ENCODE peak calls at places on chromosomes 13 and 19, in seven cellular contexts. One of them, this sample, is unnamed.

GRCh38 chr19:35100588-35101533 is 14.8 kb upstream of the FXYD3 start:
- DNase-seq in SK-N-SH: no peak
- DNase-seq in psoas muscle: no peak
- DNase-seq in mucosa of descending colon: no peak
- DNase-seq in naive thymus-derived CD4-positive, alpha-beta T cell: no peak
- DNase-seq in dorsolateral prefrontal cortex: no peak
- DNase-seq in astrocyte: no peak
- DNase-seq in this sample: no peak

GRCh38 chr19:52692431-52693008 is 42.3 kb downstream of the ZNF611 start:
- DNase-seq in SK-N-SH: no peak
- DNase-seq in psoas muscle: no peak
- DNase-seq in mucosa of descending colon: no peak
- DNase-seq in naive thymus-derived CD4-positive, alpha-beta T cell: no peak
- DNase-seq in dorsolateral prefrontal cortex: no peak
- DNase-seq in astrocyte: no peak
- DNase-seq in this sample: no peak

GRCh38 chr13:111883571-111884343 is 183.2 kb upstream of the SOX1 start:
- DNase-seq in SK-N-SH: no peak
- DNase-seq in psoas muscle: no peak
- DNase-seq in mucosa of descending colon: no peak
- DNase-seq in naive thymus-derived CD4-positive, alpha-beta T cell: no peak
- DNase-seq in dorsolateral prefrontal cortex: no peak
- DNase-seq in astrocyte: no peak
- DNase-seq in this sample: no peak

GRCh38 chr13:35712907-35713685 is 236.6 kb upstream of the MAB21L1 start:
- DNase-seq in SK-N-SH: peak
- DNase-seq in psoas muscle: no peak
- DNase-seq in mucosa of descending colon: no peak
- DNase-seq in naive thymus-derived CD4-positive, alpha-beta T cell: no peak
- DNase-seq in dorsolateral prefrontal cortex: no peak
- DNase-seq in astrocyte: peak
- DNase-seq in this sample: no peak

GRCh38 chr13:20492641-20493040 is 33.0 kb downstream of the CRYL1 start:
- DNase-seq in SK-N-SH: no peak
- DNase-seq in psoas muscle: no peak
- DNase-seq in mucosa of descending colon: no peak
- DNase-seq in naive thymus-derived CD4-positive, alpha-beta T cell: no peak
- DNase-seq in dorsolateral prefrontal cortex: no peak
- DNase-seq in astrocyte: peak
- DNase-seq in this sample: peak

GRCh38 chr13:26855071-26855470 is 94.5 kb upstream of the GPR12 start:
- DNase-seq in SK-N-SH: no peak
- DNase-seq in psoas muscle: no peak
- DNase-seq in mucosa of descending colon: no peak
- DNase-seq in naive thymus-derived CD4-positive, alpha-beta T cell: no peak
- DNase-seq in dorsolateral prefrontal cortex: peak
- DNase-seq in astrocyte: no peak
- DNase-seq in this sample: no peak

GRCh38 chr19:3443840-3444694 is 36.3 kb downstream of the SMIM24 start:
- DNase-seq in SK-N-SH: peak
- DNase-seq in psoas muscle: no peak
- DNase-seq in mucosa of descending colon: no peak
- DNase-seq in naive thymus-derived CD4-positive, alpha-beta T cell: no peak
- DNase-seq in dorsolateral prefrontal cortex: peak
- DNase-seq in astrocyte: no peak
- DNase-seq in this sample: no peak

GRCh38 chr13:78100481-78100880 is 181.8 kb upstream of the EDNRB start:
- DNase-seq in SK-N-SH: no peak
- DNase-seq in psoas muscle: no peak
- DNase-seq in mucosa of descending colon: no peak
- DNase-seq in naive thymus-derived CD4-positive, alpha-beta T cell: no peak
- DNase-seq in dorsolateral prefrontal cortex: no peak
- DNase-seq in astrocyte: no peak
- DNase-seq in this sample: no peak

GRCh38 chr13:47258384-47258783 is 361.5 kb upstream of the HTR2A start:
- DNase-seq in SK-N-SH: no peak
- DNase-seq in psoas muscle: no peak
- DNase-seq in mucosa of descending colon: no peak
- DNase-seq in naive thymus-derived CD4-positive, alpha-beta T cell: no peak
- DNase-seq in dorsolateral prefrontal cortex: no peak
- DNase-seq in astrocyte: no peak
- DNase-seq in this sample: no peak

GRCh38 chr13:41271456-41272285 is 8.3 kb upstream of the MTRF1 start:
- DNase-seq in SK-N-SH: no peak
- DNase-seq in psoas muscle: no peak
- DNase-seq in mucosa of descending colon: no peak
- DNase-seq in naive thymus-derived CD4-positive, alpha-beta T cell: peak
- DNase-seq in dorsolateral prefrontal cortex: no peak
- DNase-seq in astrocyte: no peak
- DNase-seq in this sample: no peak

GRCh38 chr13:53405616-53406015 is 377.0 kb downstream of the OLFM4 start:
- DNase-seq in SK-N-SH: peak
- DNase-seq in psoas muscle: no peak
- DNase-seq in mucosa of descending colon: no peak
- DNase-seq in naive thymus-derived CD4-positive, alpha-beta T cell: no peak
- DNase-seq in dorsolateral prefrontal cortex: no peak
- DNase-seq in astrocyte: no peak
- DNase-seq in this sample: no peak

DNA sequence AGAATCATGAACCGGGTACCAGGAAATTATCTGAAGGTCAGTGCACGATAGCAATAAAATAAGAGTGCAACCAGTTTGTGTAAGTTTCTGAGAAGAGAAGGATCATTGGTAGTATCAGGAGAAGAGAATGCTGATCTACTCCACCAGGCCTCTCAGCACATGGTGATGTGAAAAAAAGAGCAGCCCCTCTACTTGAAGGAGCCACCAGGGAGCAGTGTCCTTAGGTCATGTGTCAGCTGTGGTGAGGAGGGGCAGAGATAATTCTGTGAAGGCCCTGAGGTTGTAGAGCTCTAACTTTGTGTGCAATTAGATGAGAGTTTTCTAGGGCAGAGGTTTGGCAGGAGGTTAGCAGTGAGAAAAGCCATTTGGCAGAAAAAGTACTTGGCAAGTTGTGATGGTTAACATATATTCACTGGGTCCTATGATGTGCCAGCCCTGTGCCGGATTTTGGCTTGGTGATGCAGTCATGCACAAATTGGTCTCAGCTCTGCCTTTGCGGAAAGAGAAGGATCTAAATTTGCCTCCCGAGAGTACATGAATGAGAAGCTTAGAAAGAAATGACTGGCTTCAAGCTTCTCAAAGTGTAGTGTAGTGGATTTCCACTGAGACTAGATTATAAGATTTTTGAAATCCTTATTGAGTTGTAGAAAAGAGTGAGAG is 19.2 kb upstream of the ZC3H13 start:
- DNase-seq in SK-N-SH: no peak
- DNase-seq in psoas muscle: no peak
- DNase-seq in mucosa of descending colon: no peak
- DNase-seq in naive thymus-derived CD4-positive, alpha-beta T cell: no peak
- DNase-seq in dorsolateral prefrontal cortex: no peak
- DNase-seq in astrocyte: no peak
- DNase-seq in this sample: no peak
- H3K4me3 ChIP-seq in SK-N-SH: no peak
- H3K4me3 ChIP-seq in psoas muscle: no peak
- H3K4me3 ChIP-seq in mucosa of descending colon: no peak
- H3K4me3 ChIP-seq in naive thymus-derived CD4-positive, alpha-beta T cell: no peak
- H3K4me3 ChIP-seq in dorsolateral prefrontal cortex: no peak
- H3K4me3 ChIP-seq in astrocyte: no peak
- H3K4me3 ChIP-seq in this sample: no peak

DNA sequence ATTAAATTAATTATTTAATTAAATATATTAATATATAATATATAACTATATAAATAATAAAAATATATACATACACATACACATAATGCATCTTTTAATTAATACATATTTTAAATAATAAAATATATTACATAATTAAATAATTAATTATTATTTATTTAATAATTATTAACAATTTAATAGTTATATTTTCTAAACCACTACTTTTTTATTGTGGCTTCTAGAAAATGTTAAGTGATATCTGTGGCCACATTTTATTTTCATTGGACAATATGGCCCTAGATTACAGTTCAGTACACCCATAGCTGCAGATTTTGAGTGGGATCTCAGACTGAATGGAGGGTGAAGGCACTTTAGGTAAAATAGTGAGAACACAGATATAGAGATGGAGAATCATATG is 335.7 kb downstream of the NALCN start:
- DNase-seq in SK-N-SH: no peak
- DNase-seq in psoas muscle: no peak
- DNase-seq in mucosa of descending colon: no peak
- DNase-seq in naive thymus-derived CD4-positive, alpha-beta T cell: no peak
- DNase-seq in dorsolateral prefrontal cortex: no peak
- DNase-seq in astrocyte: no peak
- DNase-seq in this sample: no peak
- H3K4me3 ChIP-seq in SK-N-SH: no peak
- H3K4me3 ChIP-seq in psoas muscle: no peak
- H3K4me3 ChIP-seq in mucosa of descending colon: no peak
- H3K4me3 ChIP-seq in naive thymus-derived CD4-positive, alpha-beta T cell: no peak
- H3K4me3 ChIP-seq in dorsolateral prefrontal cortex: no peak
- H3K4me3 ChIP-seq in astrocyte: no peak
- H3K4me3 ChIP-seq in this sample: no peak

GRCh38 chr13:30031488-30031887 is 181.1 kb upstream of the UBL3 start:
- DNase-seq in SK-N-SH: no peak
- DNase-seq in psoas muscle: no peak
- DNase-seq in mucosa of descending colon: no peak
- DNase-seq in naive thymus-derived CD4-positive, alpha-beta T cell: no peak
- DNase-seq in dorsolateral prefrontal cortex: no peak
- DNase-seq in astrocyte: no peak
- DNase-seq in this sample: no peak

GRCh38 chr13:30026909-30027308 is 176.5 kb upstream of the UBL3 start:
- DNase-seq in SK-N-SH: no peak
- DNase-seq in psoas muscle: no peak
- DNase-seq in mucosa of descending colon: no peak
- DNase-seq in naive thymus-derived CD4-positive, alpha-beta T cell: no peak
- DNase-seq in dorsolateral prefrontal cortex: no peak
- DNase-seq in astrocyte: no peak
- DNase-seq in this sample: no peak

GRCh38 chr13:30027569-30028455 is 177.4 kb upstream of the UBL3 start:
- DNase-seq in SK-N-SH: no peak
- DNase-seq in psoas muscle: no peak
- DNase-seq in mucosa of descending colon: no peak
- DNase-seq in naive thymus-derived CD4-positive, alpha-beta T cell: no peak
- DNase-seq in dorsolateral prefrontal cortex: no peak
- DNase-seq in astrocyte: no peak
- DNase-seq in this sample: no peak

GRCh38 chr13:30032263-30032662 is 181.8 kb upstream of the UBL3 start:
- DNase-seq in SK-N-SH: no peak
- DNase-seq in psoas muscle: no peak
- DNase-seq in mucosa of descending colon: no peak
- DNase-seq in naive thymus-derived CD4-positive, alpha-beta T cell: no peak
- DNase-seq in dorsolateral prefrontal cortex: no peak
- DNase-seq in astrocyte: no peak
- DNase-seq in this sample: no peak

DNA sequence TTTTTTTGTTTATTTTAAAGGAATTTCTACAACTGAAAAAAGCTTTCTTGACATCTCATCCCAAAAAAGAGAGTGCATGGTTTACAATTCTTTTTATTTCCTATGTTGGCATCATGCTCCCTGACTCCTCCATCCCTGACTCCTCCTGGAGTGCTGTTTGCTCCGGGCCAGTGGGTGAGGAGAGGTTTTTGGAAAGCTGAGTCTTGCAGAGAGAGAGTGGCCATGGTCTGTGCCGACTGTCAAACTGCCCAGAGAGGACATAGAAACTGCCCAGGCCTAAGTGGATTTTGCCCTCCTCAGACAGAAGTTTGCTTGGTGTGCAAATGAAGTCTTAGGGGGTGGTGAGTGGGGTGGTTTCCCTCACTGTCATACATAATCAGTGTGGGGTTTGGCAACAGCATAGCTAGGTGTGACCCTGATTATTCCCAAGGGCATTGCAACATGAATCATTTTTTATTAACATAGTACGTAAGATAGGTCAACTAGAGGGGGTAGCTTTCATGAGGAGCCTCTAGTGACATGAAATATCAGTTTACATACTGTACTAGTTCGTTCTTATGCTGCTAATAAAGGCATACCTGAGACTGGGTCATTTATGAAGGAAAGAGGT is 179.8 kb upstream of the UBL3 start:
- DNase-seq in SK-N-SH: no peak
- DNase-seq in psoas muscle: no peak
- DNase-seq in mucosa of descending colon: no peak
- DNase-seq in naive thymus-derived CD4-positive, alpha-beta T cell: no peak
- DNase-seq in dorsolateral prefrontal cortex: no peak
- DNase-seq in astrocyte: no peak
- DNase-seq in this sample: no peak
- H3K4me3 ChIP-seq in SK-N-SH: no peak
- H3K4me3 ChIP-seq in psoas muscle: no peak
- H3K4me3 ChIP-seq in mucosa of descending colon: no peak
- H3K4me3 ChIP-seq in naive thymus-derived CD4-positive, alpha-beta T cell: no peak
- H3K4me3 ChIP-seq in dorsolateral prefrontal cortex: no peak
- H3K4me3 ChIP-seq in astrocyte: no peak
- H3K4me3 ChIP-seq in this sample: no peak

GRCh38 chr13:58547419-58547818 is 915.9 kb downstream of the PCDH17 start:
- DNase-seq in SK-N-SH: no peak
- DNase-seq in psoas muscle: no peak
- DNase-seq in mucosa of descending colon: no peak
- DNase-seq in naive thymus-derived CD4-positive, alpha-beta T cell: no peak
- DNase-seq in dorsolateral prefrontal cortex: no peak
- DNase-seq in astrocyte: no peak
- DNase-seq in this sample: no peak
- H3K4me3 ChIP-seq in SK-N-SH: no peak
- H3K4me3 ChIP-seq in psoas muscle: no peak
- H3K4me3 ChIP-seq in mucosa of descending colon: no peak
- H3K4me3 ChIP-seq in naive thymus-derived CD4-positive, alpha-beta T cell: no peak
- H3K4me3 ChIP-seq in dorsolateral prefrontal cortex: no peak
- H3K4me3 ChIP-seq in astrocyte: no peak
- H3K4me3 ChIP-seq in this sample: no peak

DNA sequence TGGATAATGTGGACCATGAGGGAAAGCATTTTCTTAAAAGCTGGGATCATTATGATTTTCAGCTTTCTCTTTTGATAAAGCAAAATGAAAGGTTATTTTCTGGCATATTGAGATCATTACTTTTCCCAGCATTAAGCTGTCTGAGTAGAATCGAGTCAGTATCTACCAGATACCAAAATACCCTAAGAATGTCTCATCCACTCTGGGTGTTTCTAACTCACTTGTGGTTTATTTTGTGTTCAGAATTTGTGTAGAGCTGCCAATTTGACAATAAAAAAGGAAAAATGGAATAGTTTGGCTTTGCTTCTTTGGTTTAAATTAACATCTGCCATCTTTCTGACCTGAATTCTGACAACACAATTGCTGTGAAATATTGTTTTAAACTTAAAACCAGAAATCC is 438.7 kb upstream of the ARGLU1 start:
- DNase-seq in SK-N-SH: no peak
- DNase-seq in psoas muscle: no peak
- DNase-seq in mucosa of descending colon: no peak
- DNase-seq in naive thymus-derived CD4-positive, alpha-beta T cell: no peak
- DNase-seq in dorsolateral prefrontal cortex: no peak
- DNase-seq in astrocyte: peak
- DNase-seq in this sample: no peak
- H3K4me3 ChIP-seq in SK-N-SH: no peak
- H3K4me3 ChIP-seq in psoas muscle: no peak
- H3K4me3 ChIP-seq in mucosa of descending colon: no peak
- H3K4me3 ChIP-seq in naive thymus-derived CD4-positive, alpha-beta T cell: no peak
- H3K4me3 ChIP-seq in dorsolateral prefrontal cortex: no peak
- H3K4me3 ChIP-seq in astrocyte: no peak
- H3K4me3 ChIP-seq in this sample: no peak